ENCODE peak calls at places on chromosomes 7 and 10, in six cellular contexts. F is caudate nucleus, L is activated T-cell treated with anti-CD3 and anti-CD28 coated beads for 1 hour, C is SJSA1, J is NCI-H2107, E is AG10803. W is an unnamed sample.
A peak's percentile ranks its signal among the peaks of the same experiment; 100 is the strongest.

GRCh38 chr7:128206747-128207500 is 34.2 kb upstream of the LEP start:
- DNase-seq in F (no peak), L (no peak), C (no peak), J (no peak), E (no peak), W (no peak)

GRCh38 chr7:139692723-139693122 is 85.1 kb downstream of the HIPK2 start:
- DNase-seq in F (no peak), L (no peak), C (no peak), J (no peak), E (no peak), W (no peak)

GRCh38 chr10:72567884-72568283 is 58.0 kb downstream of the MICU1 start:
- DNase-seq in F (no peak), L (no peak), C (no peak), J (no peak), E (no peak), W (peak; percentile 4)

GRCh38 chr7:42319631-42320030 is 82.6 kb upstream of the GLI3 start:
- DNase-seq in F (no peak), L (no peak), C (no peak), J (no peak), E (peak; percentile 8), W (no peak)

GRCh38 chr7:108079291-108080057 is 50.7 kb downstream of the LAMB4 start:
- DNase-seq in F (no peak), L (no peak), C (peak; percentile 77), J (no peak), E (peak; percentile 93), W (no peak)

GRCh38 chr10:116113721-116114501 is 159.1 kb downstream of the GFRA1 start:
- DNase-seq in F (peak; percentile 36), L (no peak), C (peak; percentile 88), J (no peak), E (peak; percentile 66), W (no peak)

GRCh38 chr7:27168265-27168947 is 3.1 kb upstream of the HOXA9 start:
- DNase-seq in F (no peak), L (no peak), C (peak; percentile 72), J (no peak), E (peak; percentile 73), W (peak; percentile 54)

GRCh38 chr10:5958680-5959079 is 18.7 kb downstream of the IL15RA start:
- DNase-seq in F (no peak), L (no peak), C (no peak), J (no peak), E (no peak), W (no peak)

GRCh38 chr10:124239666-124240065 is 146.3 kb upstream of the CHST15 start:
- DNase-seq in F (no peak), L (no peak), C (peak; percentile 30), J (no peak), E (no peak), W (no peak)

GRCh38 chr10:111161109-111161874 is 84.5 kb downstream of the ADRA2A start:
- DNase-seq in F (no peak), L (no peak), C (no peak), J (no peak), E (no peak), W (no peak)

GRCh38 chr10:106559442-106559841 is 605.1 kb downstream of the SORCS1 start:
- DNase-seq in F (no peak), L (no peak), C (no peak), J (no peak), E (no peak), W (no peak)

GRCh38 chr10:3500408-3500856 is 284.6 kb downstream of the KLF6 start:
- DNase-seq in F (peak; percentile 76), L (no peak), C (peak; percentile 52), J (no peak), E (peak; percentile 99), W (peak; percentile 5)

GRCh38 chr10:131314148-131314547 is 2.6 kb upstream of the TCERG1L start:
- DNase-seq in F (no peak), L (no peak), C (no peak), J (no peak), E (no peak), W (no peak)

GRCh38 chr10:17214991-17215781 is 12.9 kb upstream of the VIM start:
- DNase-seq in F (no peak), L (no peak), C (peak; percentile 87), J (no peak), E (peak; percentile 99), W (no peak)

GRCh38 chr7:130668258-130669050 is at the start of gene COPG2:
- DNase-seq in F (peak; percentile 83), L (peak; percentile 63), C (peak; percentile 77), J (peak; percentile 90), E (peak; percentile 77), W (peak; percentile 88)

GRCh38 chr10:29316308-29317026 is 27.6 kb downstream of the LYZL1 start:
- DNase-seq in F (no peak), L (no peak), C (no peak), J (no peak), E (no peak), W (no peak)

GRCh38 chr10:131099028-131099427 is 212.5 kb downstream of the TCERG1L start:
- DNase-seq in F (no peak), L (no peak), C (no peak), J (no peak), E (no peak), W (no peak)

GRCh38 chr7:151245360-151246160 is 2.9 kb downstream of the SMARCD3 start:
- DNase-seq in F (peak; percentile 50), L (peak; percentile 59), C (no peak), J (no peak), E (no peak), W (peak; percentile 34)

GRCh38 chr7:73521636-73522080 is 435 bp downstream of the BAZ1B start:
- DNase-seq in F (peak; percentile 88), L (no peak), C (no peak), J (peak; percentile 75), E (peak; percentile 29), W (peak; percentile 65)

GRCh38 chr7:135490783-135491182 is 19.1 kb downstream of the CNOT4 start:
- DNase-seq in F (no peak), L (no peak), C (no peak), J (no peak), E (peak; percentile 10), W (no peak)

W was measured in NCI-H1436.